ENCODE peak calls at places on chromosomes 7 and 10, in four cellular contexts. Q, C, K and A are unnamed samples.
A peak's percentile ranks its signal among the peaks of the same experiment; 100 is the strongest.

GRCh38 chr7:65287023-65287422 is 86.6 kb upstream of the ZNF92 start:
- DNase-seq in C (no peak), K (no peak), Q (no peak), A (no peak)

GRCh38 chr7:102445674-102446071 is 12.3 kb downstream of the ORAI2 start:
- DNase-seq in C (no peak), K (no peak), Q (no peak), A (no peak)

GRCh38 chr10:125840955-125841354 is 17.6 kb downstream of the BCCIP start:
- DNase-seq in K (no peak), Q (no peak), C (no peak), A (no peak)

GRCh38 chr7:116796471-116796870 is 65.9 kb upstream of the CAPZA2 start:
- DNase-seq in K (no peak), Q (no peak), C (no peak), A (no peak)

GRCh38 chr10:70903262-70903921 is 15.0 kb upstream of the PCBD1 start:
- DNase-seq in K (peak; percentile 45), Q (no peak), C (peak; percentile 49), A (peak; percentile 83)

GRCh38 chr7:111827863-111828504 is 265.7 kb upstream of the IMMP2L start:
- DNase-seq in K (peak; percentile 26), Q (no peak), C (no peak), A (no peak)

GRCh38 chr10:3886666-3887251 is 101.8 kb upstream of the KLF6 start:
- DNase-seq in Q (no peak), C (no peak), K (peak; percentile 96), A (no peak)

GRCh38 chr7:2699289-2699620 is 11.3 kb downstream of the AMZ1 start:
- DNase-seq in Q (no peak), K (no peak), C (no peak), A (no peak)

GRCh38 chr10:59709472-59710125 is at the start of gene SLC16A9:
- DNase-seq in C (peak; percentile 78), K (peak; percentile 58), Q (peak; percentile 41), A (peak; percentile 71)

GRCh38 chr10:62803993-62804383 is 532 bp upstream of the ADO start:
- DNase-seq in C (no peak), K (peak; percentile 77), Q (no peak), A (no peak)

GRCh38 chr7:7274782-7275181 is 92.4 kb downstream of the C1GALT1 start:
- DNase-seq in C (no peak), Q (no peak), K (no peak), A (no peak)

GRCh38 chr10:114285961-114286441 is 46.9 kb downstream of the VWA2 start:
- DNase-seq in Q (no peak), K (no peak), C (no peak), A (peak; percentile 39)

GRCh38 chr10:1189166-1190051 is 133.2 kb downstream of the WDR37 start:
- DNase-seq in C (no peak), Q (no peak), K (no peak), A (no peak)

GRCh38 chr7:88927-89921 is 103.1 kb upstream of the FAM20C start:
- DNase-seq in K (peak; percentile 95), C (no peak), Q (no peak), A (no peak)

GRCh38 chr7:93890041-93890463 is 501 bp downstream of the TFPI2 start:
- DNase-seq in C (peak; percentile 21), Q (peak; percentile 25), K (peak; percentile 73), A (peak; percentile 68)

GRCh38 chr7:71733108-71733870 is 601.3 kb downstream of the GALNT17 start:
- DNase-seq in Q (peak; percentile 87), K (peak; percentile 37), C (peak; percentile 89), A (peak; percentile 94)

GRCh38 chr10:91380873-91381561 is 29.1 kb upstream of the HECTD2 start:
- DNase-seq in C (no peak), K (no peak), Q (no peak), A (no peak)

GRCh38 chr7:98254951-98255610 is 3.0 kb upstream of the TECPR1 start:
- DNase-seq in C (no peak), K (peak; percentile 60), Q (no peak), A (no peak)

GRCh38 chr10:97713828-97714400 is 384 bp downstream of the MARVELD1 start:
- DNase-seq in Q (no peak), C (peak; percentile 68), K (peak; percentile 85), A (peak; percentile 77)

GRCh38 chr7:23372671-23373070 is 73.5 kb downstream of the MALSU1 start:
- DNase-seq in C (no peak), Q (no peak), K (no peak), A (no peak)

GRCh38 chr7:76063525-76063924 is 15.6 kb downstream of the MDH2 start:
- DNase-seq in C (no peak), K (no peak), Q (no peak), A (no peak)

GRCh38 chr10:17125316-17125715 is 4.3 kb downstream of the CUBN start:
- DNase-seq in Q (no peak), K (no peak), C (no peak), A (no peak)

GRCh38 chr7:98946389-98946788 is 68.1 kb downstream of the TRRAP start:
- DNase-seq in Q (no peak), K (no peak), C (no peak), A (no peak)

DNA sequence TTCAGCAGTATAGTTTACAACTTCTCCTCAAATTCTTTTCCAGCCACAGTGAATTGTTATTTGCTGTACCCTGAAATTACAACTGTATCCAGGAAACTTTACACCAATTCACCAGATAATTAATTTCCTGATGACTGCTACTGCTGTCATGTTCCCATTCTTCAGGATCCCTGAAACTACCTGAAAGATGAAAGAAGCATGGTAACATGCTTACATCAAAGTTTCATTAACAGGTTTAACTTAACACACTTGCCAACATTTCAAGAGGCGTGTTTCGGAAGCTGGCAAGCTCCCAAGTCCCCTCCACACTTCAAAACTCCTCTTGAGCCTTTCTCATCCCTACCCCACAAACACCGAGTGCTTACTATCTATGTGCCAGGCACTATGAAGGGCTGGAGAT is 88.7 kb downstream of the MPP7 start:
- DNase-seq in K (no peak), C (no peak), Q (no peak), A (no peak)
- H2BK12ac ChIP-seq in K (no peak overlapping the region), C (no peak overlapping the region), Q (no peak overlapping the region), A (no peak overlapping the region)

GRCh38 chr10:103106556-103106955 is 86.5 kb downstream of the NT5C2 start:
- DNase-seq in C (no peak), K (no peak), Q (no peak), A (no peak)

GRCh38 chr10:103110407-103110806 is 82.7 kb downstream of the NT5C2 start:
- DNase-seq in C (no peak), K (no peak), Q (no peak), A (no peak)

GRCh38 chr10:103114876-103115275 is 78.2 kb downstream of the NT5C2 start:
- DNase-seq in Q (no peak), C (no peak), K (no peak), A (no peak)

GRCh38 chr10:103111918-103112877 is 80.9 kb downstream of the NT5C2 start:
- DNase-seq in C (no peak), Q (no peak), K (no peak), A (no peak)

DNA sequence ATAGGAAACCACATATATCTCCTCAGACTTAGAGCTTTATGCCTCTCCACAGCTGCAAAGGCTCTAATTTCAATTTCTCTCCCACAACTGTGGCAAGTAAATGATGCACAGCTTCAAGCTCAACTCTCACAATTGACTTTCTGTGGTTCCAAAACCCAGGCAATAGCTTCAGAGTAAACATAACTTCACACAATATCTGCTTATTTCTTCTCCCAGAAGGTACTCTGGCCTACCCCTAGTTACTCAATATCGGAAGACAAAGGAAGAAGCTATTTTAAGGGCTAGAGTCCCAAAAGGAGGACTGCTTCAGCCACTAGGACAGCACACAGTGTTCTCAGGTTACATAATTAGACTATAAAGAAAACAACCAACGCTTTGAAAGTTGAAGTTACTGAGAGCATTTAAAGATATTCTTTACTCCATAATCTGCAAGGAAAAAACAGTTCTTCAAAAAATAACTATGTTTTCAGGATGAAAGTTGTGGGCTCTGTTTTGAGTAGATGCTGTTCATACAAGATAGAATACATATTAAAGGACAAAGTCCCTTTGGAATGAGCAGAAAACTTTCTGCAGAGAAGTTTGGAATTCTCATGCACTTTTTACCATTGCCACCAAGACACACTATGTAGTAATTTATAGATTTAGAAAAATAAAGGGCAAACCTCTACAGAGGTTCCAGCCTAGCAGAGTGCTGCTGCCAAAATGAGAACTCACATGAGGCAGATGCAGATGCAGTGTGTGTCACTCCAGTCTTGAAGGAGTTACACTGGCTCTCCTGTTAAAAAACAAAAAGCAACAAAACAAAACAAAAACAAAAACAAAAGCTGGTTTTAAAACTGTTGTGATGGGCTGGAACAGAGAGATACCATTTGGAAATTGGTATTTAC is 81.8 kb downstream of the NT5C2 start:
- DNase-seq in K (peak; percentile 41), Q (no peak), C (no peak), A (no peak)
- H3K4me2 ChIP-seq in K (no peak overlapping the region), Q (no peak overlapping the region), C (no peak overlapping the region), A (no peak overlapping the region)

DNA sequence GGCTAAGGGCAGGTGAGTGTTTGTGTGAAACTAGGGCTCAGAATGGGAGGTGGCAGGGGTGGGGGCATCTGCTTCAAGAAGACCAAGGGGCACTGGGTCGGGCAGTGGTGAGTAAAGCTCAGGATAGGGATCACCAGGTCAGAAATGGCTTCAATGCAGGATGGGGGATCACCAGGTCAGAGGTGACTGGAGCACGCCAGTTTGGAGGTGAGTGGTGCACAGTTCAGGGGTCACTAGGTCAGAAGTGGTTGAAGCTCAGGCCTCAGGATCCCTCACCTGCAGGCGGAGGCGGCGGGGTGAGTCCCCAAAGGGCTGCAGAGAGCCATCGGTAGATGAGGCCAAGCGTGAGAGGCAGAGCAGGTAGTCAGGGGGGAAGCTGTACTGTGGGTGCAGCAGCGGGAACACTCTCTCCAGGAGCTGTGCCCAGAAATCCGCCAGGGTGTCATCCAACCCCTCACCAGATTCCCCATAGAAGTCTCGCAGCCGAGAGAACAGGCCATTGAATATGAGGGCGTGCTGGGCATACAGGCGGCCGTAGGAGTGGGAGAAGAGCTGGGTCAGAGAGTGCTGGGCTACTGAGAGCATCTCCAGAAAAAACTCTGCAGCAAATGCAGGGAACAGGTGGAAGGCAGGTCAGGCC is 1.8 kb downstream of the GPC2 start:
- DNase-seq in Q (no peak), C (no peak), K (no peak), A (no peak)
- H2BK12ac ChIP-seq in Q (no peak overlapping the region), C (no peak overlapping the region), K (no peak overlapping the region), A (no peak overlapping the region)

GRCh38 chr10:102762401-102763015 is 18.8 kb downstream of the WBP1L start:
- DNase-seq in C (no peak), Q (no peak), K (no peak), A (no peak)

GRCh38 chr10:102763037-102763607 is 19.4 kb downstream of the WBP1L start:
- DNase-seq in Q (no peak), C (no peak), K (no peak), A (no peak)

GRCh38 chr10:102769375-102770107 is 25.8 kb downstream of the WBP1L start:
- DNase-seq in Q (no peak), C (no peak), K (peak; percentile 91), A (no peak)

GRCh38 chr10:102767428-102768160 is 23.8 kb downstream of the WBP1L start:
- DNase-seq in C (no peak), Q (no peak), K (no peak), A (no peak)

GRCh38 chr10:102764340-102765257 is 20.9 kb downstream of the WBP1L start:
- DNase-seq in C (no peak), Q (no peak), K (no peak), A (no peak)
- H3K4me2 ChIP-seq in C (no peak overlapping the region), Q (no peak overlapping the region), K (no peak overlapping the region), A (no peak overlapping the region)

DNA sequence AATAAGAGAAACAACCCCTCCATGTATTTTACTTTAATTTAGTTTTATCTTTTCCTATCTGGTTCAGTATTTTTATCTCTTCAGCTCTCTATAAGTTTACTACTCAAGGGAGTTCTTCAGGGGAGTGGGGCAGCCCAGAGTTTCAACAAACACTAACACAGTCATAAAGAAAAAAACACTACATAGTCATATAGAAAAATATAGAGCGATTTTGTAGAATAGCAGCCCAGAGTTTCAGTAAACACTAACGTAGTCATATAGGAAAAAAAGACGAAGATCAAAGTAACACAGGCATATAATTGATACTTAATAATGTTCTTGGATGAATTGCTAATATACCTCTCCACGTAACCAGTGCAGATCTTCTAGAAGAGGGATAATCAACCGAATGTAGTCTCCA is 54.7 kb downstream of the PON1 start:
- DNase-seq in Q (no peak), K (no peak), C (no peak), A (no peak)
- H2BK12ac ChIP-seq in Q (no peak overlapping the region), K (no peak overlapping the region), C (no peak overlapping the region), A (no peak overlapping the region)